ENCODE peak calls at places on chromosomes 16 and 17, in four cellular contexts. One of them, this sample, is unnamed.

GRCh38 chr17:45370949-45371413 is 54.2 kb upstream of the MAP3K14 start:
- DNase-seq in hepatocyte: no peak
- DNase-seq in left lung: no peak
- DNase-seq in heart right ventricle: no peak
- DNase-seq in this sample: no peak

GRCh38 chr17:49587366-49588073 is 11.8 kb downstream of the NXPH3 start:
- DNase-seq in heart right ventricle: no peak
- DNase-seq in left lung: no peak
- DNase-seq in hepatocyte: no peak
- DNase-seq in this sample: no peak

GRCh38 chr16:53257001-53257400 is 177.3 kb upstream of the RBL2 start:
- DNase-seq in left lung: no peak
- DNase-seq in hepatocyte: no peak
- DNase-seq in heart right ventricle: no peak
- DNase-seq in this sample: peak

GRCh38 chr16:66524601-66525164 is 25.2 kb downstream of the TK2 start:
- DNase-seq in left lung: no peak
- DNase-seq in hepatocyte: no peak
- DNase-seq in heart right ventricle: no peak
- DNase-seq in this sample: no peak

GRCh38 chr17:30113213-30113612 is 3.4 kb upstream of the NSRP1 start:
- DNase-seq in heart right ventricle: no peak
- DNase-seq in hepatocyte: no peak
- DNase-seq in left lung: no peak
- DNase-seq in this sample: no peak

GRCh38 chr17:40095944-40096791 is 4.2 kb downstream of the NR1D1 start:
- DNase-seq in hepatocyte: no peak
- DNase-seq in left lung: no peak
- DNase-seq in heart right ventricle: peak
- DNase-seq in this sample: no peak

GRCh38 chr17:55510986-55511721 is at the start of gene SMIM36:
- DNase-seq in heart right ventricle: no peak
- DNase-seq in hepatocyte: no peak
- DNase-seq in left lung: peak
- DNase-seq in this sample: no peak

GRCh38 chr16:50548659-50549560 is 714 bp downstream of the NKD1 start:
- DNase-seq in left lung: no peak
- DNase-seq in heart right ventricle: no peak
- DNase-seq in hepatocyte: no peak
- DNase-seq in this sample: no peak

GRCh38 chr17:40168262-40168832 is 8.9 kb upstream of the RAPGEFL1 start:
- DNase-seq in hepatocyte: peak
- DNase-seq in left lung: no peak
- DNase-seq in heart right ventricle: peak
- DNase-seq in this sample: peak

GRCh38 chr17:73592531-73592961 is 51.7 kb downstream of the SDK2 start:
- DNase-seq in heart right ventricle: no peak
- DNase-seq in left lung: peak
- DNase-seq in hepatocyte: no peak
- DNase-seq in this sample: no peak

GRCh38 chr16:82801361-82801760 is 174.6 kb downstream of the CDH13 start:
- DNase-seq in hepatocyte: no peak
- DNase-seq in heart right ventricle: no peak
- DNase-seq in left lung: no peak
- DNase-seq in this sample: no peak

GRCh38 chr16:76931186-76931585 is 259.8 kb upstream of the MON1B start:
- DNase-seq in hepatocyte: no peak
- DNase-seq in heart right ventricle: no peak
- DNase-seq in left lung: no peak
- DNase-seq in this sample: no peak

GRCh38 chr17:74059471-74059870 is 144.0 kb upstream of the RPL38 start:
- DNase-seq in heart right ventricle: no peak
- DNase-seq in left lung: no peak
- DNase-seq in hepatocyte: no peak
- DNase-seq in this sample: no peak

GRCh38 chr17:77916771-77917481 is 41.6 kb upstream of the TNRC6C start:
- DNase-seq in hepatocyte: no peak
- DNase-seq in left lung: no peak
- DNase-seq in heart right ventricle: no peak
- DNase-seq in this sample: no peak

GRCh38 chr17:77919276-77919675 is 39.2 kb upstream of the TNRC6C start:
- DNase-seq in heart right ventricle: no peak
- DNase-seq in hepatocyte: no peak
- DNase-seq in left lung: no peak
- DNase-seq in this sample: no peak

GRCh38 chr17:77916284-77916683 is 42.2 kb upstream of the TNRC6C start:
- DNase-seq in hepatocyte: no peak
- DNase-seq in left lung: no peak
- DNase-seq in heart right ventricle: no peak
- DNase-seq in this sample: no peak

GRCh38 chr17:77915594-77916021 is 42.9 kb upstream of the TNRC6C start:
- DNase-seq in heart right ventricle: no peak
- DNase-seq in left lung: no peak
- DNase-seq in hepatocyte: no peak
- DNase-seq in this sample: no peak

DNA sequence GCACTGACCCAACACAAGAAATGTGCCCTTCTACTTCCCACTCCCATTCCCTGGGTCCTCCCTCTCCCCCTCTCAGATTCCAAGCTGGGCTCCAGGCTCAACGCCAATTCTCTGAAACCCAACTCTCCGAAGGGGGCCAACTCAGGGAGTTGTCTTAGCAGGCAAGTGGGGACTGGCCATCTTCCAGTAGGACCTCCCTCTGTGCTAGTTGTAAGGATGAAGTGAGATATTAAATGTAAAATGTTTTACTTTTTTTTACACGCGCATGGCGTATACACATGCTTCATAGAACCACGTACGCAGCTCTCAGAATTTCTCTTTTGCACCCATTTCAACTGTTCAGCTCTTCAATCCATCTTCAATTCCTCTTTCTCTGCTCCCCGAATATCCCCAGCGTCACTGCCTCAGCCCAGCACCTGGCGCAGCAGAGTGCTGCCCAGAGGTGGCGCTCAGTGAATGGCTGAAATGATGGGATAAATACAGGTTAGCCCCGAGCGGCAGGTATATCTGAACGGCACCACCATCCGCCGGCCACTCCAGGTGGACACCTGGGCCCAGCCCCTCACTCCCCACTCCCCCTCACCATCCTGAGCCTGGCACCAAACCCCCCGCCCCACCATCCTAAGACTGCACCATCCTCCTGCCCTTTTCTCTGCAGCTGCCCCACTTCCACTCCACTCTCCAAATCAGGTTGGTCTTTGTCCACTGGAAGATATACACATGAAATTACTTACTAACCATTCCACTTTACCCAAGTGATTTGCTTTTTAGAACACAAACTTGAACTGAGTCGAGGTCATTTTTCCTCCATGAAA is 43.9 kb upstream of the TNRC6C start:
- DNase-seq in heart right ventricle: no peak
- DNase-seq in left lung: no peak
- DNase-seq in hepatocyte: peak
- DNase-seq in this sample: peak
- TF ChIP-seq CTCF in heart right ventricle: no peak
- TF ChIP-seq CTCF in left lung: no peak
- TF ChIP-seq CTCF in hepatocyte: peak
- TF ChIP-seq CTCF in this sample: no peak

DNA sequence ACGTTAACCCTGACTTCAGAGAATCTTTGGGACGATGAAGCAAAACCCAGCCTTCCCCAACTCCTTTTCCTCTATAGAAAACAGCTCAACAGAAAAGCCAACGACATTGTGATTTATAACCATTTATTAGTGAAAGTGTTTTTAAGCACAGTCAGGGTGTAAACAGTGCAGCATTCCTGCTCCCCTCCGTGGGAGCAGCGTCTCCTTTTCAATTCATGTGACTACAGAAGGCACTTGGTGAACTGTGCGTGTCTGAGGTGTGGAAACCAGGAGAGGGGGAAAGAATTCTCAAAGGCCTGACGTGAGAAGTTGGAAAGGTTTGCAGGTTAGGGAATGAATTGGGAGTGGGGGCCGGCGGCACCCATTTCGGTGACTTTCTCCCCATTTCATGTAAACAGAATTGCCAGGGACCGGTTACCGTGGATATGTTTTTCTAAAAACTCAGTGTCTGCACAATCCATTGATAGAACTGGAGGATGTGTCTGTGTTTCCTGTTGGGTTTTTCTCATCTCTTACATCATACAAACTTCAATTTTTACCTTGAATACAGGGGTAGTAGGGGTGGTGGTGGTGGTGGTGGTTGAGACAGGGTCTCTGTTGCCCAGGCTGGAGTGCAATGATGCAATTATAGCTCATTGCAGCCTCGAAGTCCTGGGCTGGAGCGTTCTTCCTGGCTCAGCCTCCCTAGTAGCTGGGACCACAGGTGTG is 53.1 kb downstream of the NDE1 start:
- DNase-seq in hepatocyte: no peak
- DNase-seq in heart right ventricle: no peak
- DNase-seq in left lung: peak
- DNase-seq in this sample: no peak
- H3K27ac ChIP-seq in hepatocyte: no peak
- H3K27ac ChIP-seq in heart right ventricle: no peak
- H3K27ac ChIP-seq in left lung: no peak
- H3K27ac ChIP-seq in this sample: peak

DNA sequence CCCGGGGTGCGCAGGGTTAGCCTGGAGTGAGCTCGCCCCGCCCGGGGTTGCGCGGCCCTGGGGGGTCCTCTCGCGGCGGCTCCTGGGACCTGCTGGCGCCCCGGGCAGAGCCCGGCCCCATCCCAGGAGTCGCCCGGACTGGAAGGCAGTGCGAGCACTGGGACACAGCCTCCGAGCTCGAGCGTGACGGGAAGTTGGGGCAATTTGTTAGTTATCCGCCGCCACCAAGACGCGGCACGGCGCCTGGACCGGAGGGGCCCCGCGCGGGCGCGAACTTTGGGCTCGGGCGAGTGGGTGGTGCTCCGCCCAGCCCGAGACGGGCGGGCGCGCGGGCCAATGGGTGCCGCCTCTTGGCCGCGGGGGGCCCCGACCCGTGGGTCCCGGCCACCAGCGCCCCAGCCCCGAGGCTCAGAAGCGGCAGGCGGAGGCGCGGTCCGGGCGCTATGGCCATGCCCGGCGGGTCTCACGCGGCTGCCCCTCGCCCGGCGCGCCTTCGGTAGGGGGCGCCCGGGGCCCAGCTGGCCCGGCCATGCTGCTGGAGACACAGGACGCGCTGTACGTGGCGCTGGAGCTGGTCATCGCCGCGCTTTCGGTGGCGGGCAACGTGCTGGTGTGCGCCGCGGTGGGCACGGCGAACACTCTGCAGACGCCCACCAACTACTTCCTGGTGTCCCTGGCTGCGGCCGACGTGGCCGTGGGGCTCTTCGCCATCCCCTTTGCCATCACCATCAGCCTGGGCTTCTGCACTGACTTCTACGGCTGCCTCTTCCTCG is at the start of gene ADORA2B:
- DNase-seq in heart right ventricle: peak
- DNase-seq in left lung: peak
- DNase-seq in hepatocyte: peak
- DNase-seq in this sample: peak
- TF ChIP-seq CTCF in heart right ventricle: peak
- TF ChIP-seq CTCF in left lung: peak
- TF ChIP-seq CTCF in hepatocyte: peak
- TF ChIP-seq CTCF in this sample: peak

GRCh38 chr16:70768205-70768580 is 32.8 kb downstream of the VAC14 start:
- DNase-seq in hepatocyte: no peak
- DNase-seq in left lung: peak
- DNase-seq in heart right ventricle: no peak
- DNase-seq in this sample: no peak
- H3K27ac ChIP-seq in hepatocyte: peak
- H3K27ac ChIP-seq in left lung: no peak
- H3K27ac ChIP-seq in heart right ventricle: no peak
- H3K27ac ChIP-seq in this sample: peak

DNA sequence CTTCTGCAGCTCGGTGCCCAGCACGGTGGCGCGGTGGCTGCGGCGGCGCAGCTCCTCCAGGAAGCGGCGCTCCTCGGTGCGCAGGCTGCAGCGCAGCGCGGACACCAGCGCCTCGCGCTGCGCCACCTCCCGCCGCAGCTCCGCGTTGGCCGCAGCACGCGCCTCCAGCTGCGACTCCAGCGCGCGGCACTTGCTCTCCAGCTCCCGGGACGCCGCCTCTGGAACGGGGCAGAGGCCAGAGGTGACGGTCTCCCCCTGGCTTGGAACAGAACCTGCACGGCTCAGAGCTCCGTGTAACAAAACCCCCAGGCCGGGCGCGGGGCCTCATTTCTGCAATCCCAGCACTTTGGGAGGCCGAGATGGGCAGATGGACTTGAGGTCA is 13.2 kb upstream of the CLUH start:
- DNase-seq in hepatocyte: peak
- DNase-seq in heart right ventricle: no peak
- DNase-seq in left lung: peak
- DNase-seq in this sample: no peak
- TF ChIP-seq CTCF in hepatocyte: no peak
- TF ChIP-seq CTCF in heart right ventricle: peak
- TF ChIP-seq CTCF in left lung: no peak
- TF ChIP-seq CTCF in this sample: no peak

DNA sequence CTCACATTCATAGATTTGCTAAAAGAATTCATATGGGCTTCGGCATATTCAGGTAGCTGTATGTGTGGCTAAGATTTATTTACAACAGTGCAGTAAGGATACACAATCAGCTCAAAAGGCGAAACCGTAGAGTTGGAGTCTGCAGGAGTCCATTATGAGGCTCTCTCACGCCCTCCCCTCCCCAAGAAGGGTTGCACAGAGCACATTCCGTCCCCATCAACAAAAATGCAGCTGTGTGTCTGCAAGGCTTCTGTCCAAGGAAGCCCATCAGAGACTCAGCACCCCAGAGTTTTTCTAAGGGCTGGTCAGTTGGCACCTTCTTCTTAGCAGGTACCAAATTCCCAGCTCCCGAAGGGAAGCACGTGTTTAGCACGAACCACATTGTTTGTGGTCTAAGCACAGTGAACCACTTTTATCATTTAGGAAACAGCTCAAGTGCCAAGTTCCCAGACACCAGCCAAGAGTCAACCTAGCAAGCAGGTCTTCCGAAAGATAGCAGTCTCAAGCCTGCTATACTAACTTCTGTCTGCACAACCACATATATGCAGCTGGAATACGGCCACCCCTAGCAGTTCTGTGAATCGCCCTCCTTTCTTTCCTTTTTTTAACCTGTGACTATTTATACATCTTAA is 28.5 kb upstream of the MEAK7 start:
- DNase-seq in heart right ventricle: no peak
- DNase-seq in left lung: no peak
- DNase-seq in hepatocyte: no peak
- DNase-seq in this sample: no peak
- H3K27ac ChIP-seq in heart right ventricle: peak
- H3K27ac ChIP-seq in left lung: peak
- H3K27ac ChIP-seq in hepatocyte: peak
- H3K27ac ChIP-seq in this sample: peak